ENCODE peak calls at places on chromosomes 7 and 10, in eight cellular contexts. W, V, Z, U, O, A, N and R are unnamed samples.
A peak's percentile ranks its signal among the peaks of the same experiment; 100 is the strongest.

GRCh38 chr7:140358771-140359095 is 39.6 kb downstream of the SLC37A3 start:
- DNase-seq in U (no peak), A (peak; percentile 28), N (no peak), V (no peak), Z (no peak), O (peak; percentile 25), W (no peak), R (no peak)

GRCh38 chr10:9547921-9548904 is 1469.5 kb upstream of the CELF2 start:
- DNase-seq in Z (no peak), A (no peak), N (no peak), W (no peak), O (no peak), V (no peak), U (no peak), R (no peak)

GRCh38 chr10:100364735-100365391 is 17.8 kb downstream of the SCD start:
- DNase-seq in N (no peak), O (no peak), A (no peak), V (peak; percentile 89), Z (peak; percentile 85), U (no peak), W (peak; percentile 36), R (peak; percentile 72)

GRCh38 chr10:98101366-98101765 is 33.1 kb upstream of the R3HCC1L start:
- DNase-seq in A (no peak), Z (no peak), V (no peak), U (no peak), W (no peak), O (no peak), N (no peak), R (no peak)

GRCh38 chr7:32588657-32589056 is 93.4 kb downstream of the AVL9 start:
- DNase-seq in A (no peak), Z (no peak), U (peak; percentile 59), V (peak; percentile 16), O (peak; percentile 17), W (peak; percentile 77), N (no peak), R (peak; percentile 36)

GRCh38 chr10:17206210-17206709 is 4.8 kb upstream of the TRDMT1 start:
- DNase-seq in W (peak; percentile 62), Z (no peak), N (peak; percentile 36), V (no peak), U (peak; percentile 16), O (peak; percentile 31), A (no peak), R (no peak)

GRCh38 chr7:132805766-132806165 is 229.5 kb upstream of the PLXNA4 start:
- DNase-seq in W (no peak), Z (no peak), O (no peak), A (no peak), N (no peak), U (no peak), V (no peak), R (no peak)

GRCh38 chr10:89346264-89346971 is 18.6 kb downstream of the IFIT3 start:
- DNase-seq in W (no peak), N (no peak), V (no peak), Z (no peak), U (no peak), O (no peak), A (no peak), R (peak; percentile 13)

GRCh38 chr10:12041766-12042408 is 722 bp downstream of the UPF2 start:
- DNase-seq in W (peak; percentile 26), A (no peak), Z (no peak), U (peak; percentile 26), V (peak; percentile 56), O (peak; percentile 44), N (no peak), R (peak; percentile 33)

GRCh38 chr7:26813426-26813825 is 51.0 kb downstream of the SKAP2 start:
- DNase-seq in W (no peak), U (no peak), V (no peak), A (no peak), N (no peak), Z (no peak), O (no peak), R (peak; percentile 64)

GRCh38 chr7:76310102-76310957 is 7.9 kb downstream of the HSPB1 start:
- DNase-seq in O (no peak), Z (no peak), U (no peak), W (no peak), A (no peak), N (no peak), V (no peak), R (no peak)

GRCh38 chr7:91020611-91021385 is 243.4 kb upstream of the FZD1 start:
- DNase-seq in O (no peak), A (no peak), U (no peak), Z (no peak), N (no peak), V (no peak), W (no peak), R (no peak)